ENCODE peak calls at places on chromosomes 4 and X, in six cellular contexts. V is CD8-positive, alpha-beta T cell; R is amygdala; Z is dermis microvascular lymphatic vessel endothelial cell; E is fibroblast of villous mesenchyme; B is germinal center. H is an unnamed sample.

GRCh38 chr4:143358923-143359694 is 22.4 kb downstream of the GAB1 start:
- DNase-seq in V (no peak), R (no peak), Z (peak), E (peak), B (peak), H (peak)

GRCh38 chr4:21117771-21118170 is 417.5 kb downstream of the PACRGL start:
- DNase-seq in V (no peak), R (no peak), Z (no peak), E (peak), B (no peak), H (no peak)

GRCh38 chr4:153169811-153170210 is 34.4 kb upstream of the TRIM2 start:
- DNase-seq in V (no peak), R (peak), Z (no peak), E (no peak), B (no peak), H (no peak)

GRCh38 chr4:108044951-108045686 is 55.4 kb downstream of the HADH start:
- DNase-seq in V (no peak), R (no peak), Z (no peak), E (no peak), B (no peak), H (no peak)

GRCh38 chrX:148741441-148741840 is 241.0 kb downstream of the AFF2 start:
- DNase-seq in V (no peak), R (no peak), Z (no peak), E (no peak), B (no peak), H (no peak)

GRCh38 chr4:66357316-66357715 is 687.0 kb upstream of the EPHA5 start:
- DNase-seq in V (no peak), R (no peak), Z (no peak), E (peak), B (no peak), H (no peak)

GRCh38 chrX:119421306-119421705 is 22.2 kb downstream of the SLC25A43 start:
- DNase-seq in V (no peak), R (no peak), Z (no peak), E (no peak), B (no peak), H (no peak)

GRCh38 chr4:136928957-136929411 is 603.3 kb downstream of the PCDH18 start:
- DNase-seq in V (no peak), R (no peak), Z (no peak), E (no peak), B (no peak), H (no peak)

GRCh38 chrX:80550722-80551121 is 130.5 kb downstream of the TENT5D start:
- DNase-seq in V (no peak), R (no peak), Z (no peak), E (no peak), B (no peak), H (no peak)

GRCh38 chr4:177051473-177052060 is 258.1 kb upstream of the NEIL3 start:
- DNase-seq in V (no peak), R (no peak), Z (peak), E (peak), B (peak), H (peak)

GRCh38 chrX:47796433-47796906 is 40.2 kb upstream of the ZNF81 start:
- DNase-seq in V (no peak), R (no peak), Z (no peak), E (peak), B (no peak), H (no peak)